ENCODE peak calls at places on chromosomes 16 and 17, in eight cellular contexts. O is SW 1271; R is foreskin keratinocyte; Y is lower leg skin; L is activated CD4-positive, alpha-beta T cell treated with anti-CD3 and anti-CD28 coated beads, Interleukin-2, amount 50 U/mL, for 4 hours; A is head of caudate nucleus; G is psoas muscle; W is stimulated activated CD8-positive, alpha-beta memory T cell treated with anti-CD3 and anti-CD28 coated beads, Interleukin-4, amount 100 ng/mL, for 4 hours. B is an unnamed sample.
A peak's percentile ranks its signal among the peaks of the same experiment; 100 is the strongest.

GRCh38 chr17:6505425-6506142 is 50.8 kb downstream of the PITPNM3 start:
- DNase-seq in O (peak; percentile 24), R (no peak), Y (peak; percentile 75), L (no peak), A (no peak), G (no peak), W (no peak), B (no peak)

GRCh38 chr17:82893779-82894178 is 54.0 kb upstream of the ZNF750 start:
- DNase-seq in O (no peak), R (no peak), Y (no peak), L (no peak), A (no peak), G (no peak), W (no peak), B (no peak)

GRCh38 chr17:72338847-72339790 is 218.3 kb downstream of the SOX9 start:
- DNase-seq in O (peak; percentile 84), R (peak; percentile 58), Y (peak; percentile 28), L (no peak), A (no peak), G (no peak), W (no peak), B (no peak)

GRCh38 chr17:35529868-35530267 is 7.6 kb downstream of the SLFN12L start:
- DNase-seq in O (no peak), R (no peak), Y (no peak), L (no peak), A (no peak), G (no peak), W (no peak), B (no peak)

GRCh38 chr17:17087424-17088103 is 45.3 kb downstream of the MPRIP start:
- DNase-seq in O (no peak), R (no peak), Y (peak; percentile 80), L (no peak), A (peak; percentile 4), G (no peak), W (no peak), B (no peak)

GRCh38 chr16:14101415-14101814 is 30.3 kb downstream of the MRTFB start:
- DNase-seq in O (no peak), R (no peak), Y (no peak), L (no peak), A (no peak), G (no peak), W (no peak), B (no peak)

GRCh38 chr16:4709481-4709880 is 16.1 kb downstream of the NUDT16L1 start:
- DNase-seq in O (no peak), R (no peak), Y (no peak), L (no peak), A (no peak), G (no peak), W (no peak), B (no peak)

GRCh38 chr16:56789360-56789759 is 59.4 kb downstream of the NUP93 start:
- DNase-seq in O (peak; percentile 46), R (no peak), Y (no peak), L (peak; percentile 3), A (peak; percentile 60), G (no peak), W (no peak), B (no peak)

GRCh38 chr16:73154063-73154870 is 106.3 kb upstream of the ZFHX3 start:
- DNase-seq in O (no peak), R (no peak), Y (no peak), L (no peak), A (no peak), G (no peak), W (no peak), B (peak; percentile 75)

GRCh38 chr16:2210386-2211365 is at the start of gene BRICD5:
- DNase-seq in O (no peak), R (no peak), Y (no peak), L (no peak), A (no peak), G (no peak), W (no peak), B (no peak)

GRCh38 chr17:29210879-29211278 is 30.7 kb upstream of the MYO18A start:
- DNase-seq in O (no peak), R (no peak), Y (no peak), L (no peak), A (no peak), G (no peak), W (no peak), B (no peak)

GRCh38 chr17:73308017-73308823 is 3.6 kb downstream of the CDC42EP4 start:
- DNase-seq in O (no peak), R (no peak), Y (peak; percentile 92), L (no peak), A (no peak), G (peak; percentile 65), W (no peak), B (no peak)

GRCh38 chr17:71325117-71325516 is 795.7 kb upstream of the SOX9 start:
- DNase-seq in O (no peak), R (no peak), Y (no peak), L (no peak), A (no peak), G (no peak), W (no peak), B (no peak)

GRCh38 chr17:12318614-12319266 is 298.1 kb downstream of the MAP2K4 start:
- DNase-seq in O (no peak), R (no peak), Y (peak; percentile 57), L (no peak), A (no peak), G (no peak), W (no peak), B (no peak)

GRCh38 chr16:49183911-49184310 is 97.7 kb downstream of the CBLN1 start:
- DNase-seq in O (no peak), R (peak; percentile 4), Y (no peak), L (no peak), A (no peak), G (no peak), W (no peak), B (no peak)

GRCh38 chr17:81869221-81870154 is 1.6 kb downstream of the ARHGDIA start:
- DNase-seq in O (peak; percentile 42), R (no peak), Y (no peak), L (no peak), A (no peak), G (peak; percentile 57), W (no peak), B (no peak)

GRCh38 chr16:85437161-85438052 is 175.7 kb upstream of the GSE1 start:
- DNase-seq in O (no peak), R (no peak), Y (no peak), L (no peak), A (no peak), G (no peak), W (no peak), B (no peak)

GRCh38 chr16:53053967-53054669 is 673 bp upstream of the CHD9 start:
- DNase-seq in O (no peak), R (no peak), Y (peak; percentile 91), L (no peak), A (no peak), G (peak; percentile 57), W (no peak), B (no peak)

GRCh38 chr17:46273541-46274236 is 21.2 kb upstream of the LRRC37A start:
- DNase-seq in O (no peak), R (no peak), Y (no peak), L (no peak), A (no peak), G (no peak), W (no peak), B (no peak)

GRCh38 chr17:31427684-31428083 is 36.2 kb downstream of the RAB11FIP4 start:
- DNase-seq in O (no peak), R (no peak), Y (no peak), L (no peak), A (peak; percentile 68), G (no peak), W (no peak), B (no peak)

GRCh38 chr17:45948881-45949624 is 50.0 kb upstream of the STH start:
- DNase-seq in O (no peak), R (no peak), Y (peak; percentile 93), L (peak; percentile 43), A (peak; percentile 77), G (peak; percentile 86), W (peak; percentile 20), B (peak; percentile 75)

GRCh38 chr16:969508-970378 is 1.0 kb downstream of the LMF1 start:
- DNase-seq in O (no peak), R (no peak), Y (no peak), L (no peak), A (no peak), G (peak; percentile 48), W (no peak), B (peak; percentile 29)

GRCh38 chr16:73054732-73055481 is 7.0 kb upstream of the ZFHX3 start:
- DNase-seq in O (no peak), R (peak; percentile 67), Y (no peak), L (no peak), A (no peak), G (no peak), W (no peak), B (no peak)

GRCh38 chr16:29804455-29805231 is 1.7 kb upstream of the MAZ start:
- DNase-seq in O (peak; percentile 55), R (no peak), Y (peak; percentile 88), L (no peak), A (no peak), G (peak; percentile 35), W (no peak), B (no peak)

GRCh38 chr16:48526058-48526957 is 83.7 kb downstream of the N4BP1 start:
- DNase-seq in O (no peak), R (peak; percentile 62), Y (peak; percentile 77), L (peak; percentile 19), A (peak; percentile 37), G (no peak), W (no peak), B (no peak)

GRCh38 chr16:11914759-11915643 is 755 bp downstream of the GSPT1 start:
- DNase-seq in O (no peak), R (no peak), Y (peak; percentile 85), L (peak; percentile 18), A (peak; percentile 17), G (peak; percentile 54), W (no peak), B (peak; percentile 17)

GRCh38 chr17:42660692-42661345 is 1.7 kb downstream of the TUBG2 start:
- DNase-seq in O (peak; percentile 28), R (no peak), Y (no peak), L (no peak), A (no peak), G (no peak), W (no peak), B (no peak)

GRCh38 chr16:88781140-88782077 is 3.6 kb downstream of the PIEZO1 start:
- DNase-seq in O (no peak), R (no peak), Y (no peak), L (peak; percentile 76), A (peak; percentile 40), G (no peak), W (no peak), B (no peak)

GRCh38 chr17:44909681-44910144 is 5.6 kb downstream of the GFAP start:
- DNase-seq in O (no peak), R (peak; percentile 72), Y (no peak), L (no peak), A (no peak), G (no peak), W (no peak), B (no peak)

GRCh38 chr16:84181144-84181915 is 5.5 kb downstream of the TAF1C start:
- DNase-seq in O (no peak), R (no peak), Y (no peak), L (no peak), A (no peak), G (no peak), W (no peak), B (no peak)